ENCODE peak calls at places on chromosomes 6 and 20, in six cellular contexts. One of them, this sample, is unnamed.

GRCh38 chr6:152380351-152380767 is 256.8 kb downstream of the SYNE1 start:
- DNase-seq in Right ventricle myocardium inferior: no peak
- DNase-seq in stimulated activated effector memory CD8-positive, alpha-beta T cell treated with anti-CD3 and anti-CD28 coated beads, Interleukin-12 subunit alpha, Interleukin-12 subunit beta, amount 100 ng/mL, for 72 hours: no peak
- DNase-seq in WTC11: no peak
- DNase-seq in posterior vena cava: no peak
- DNase-seq in Right ventricle myocardium superior: no peak
- DNase-seq in this sample: no peak

GRCh38 chr6:151068761-151069312 is 170.9 kb upstream of the AKAP12 start:
- DNase-seq in Right ventricle myocardium superior: no peak
- DNase-seq in stimulated activated effector memory CD8-positive, alpha-beta T cell treated with anti-CD3 and anti-CD28 coated beads, Interleukin-12 subunit alpha, Interleukin-12 subunit beta, amount 100 ng/mL, for 72 hours: no peak
- DNase-seq in WTC11: no peak
- DNase-seq in Right ventricle myocardium inferior: no peak
- DNase-seq in posterior vena cava: no peak
- DNase-seq in this sample: no peak

GRCh38 chr6:121549741-121550140 is 114.3 kb downstream of the GJA1 start:
- DNase-seq in Right ventricle myocardium superior: no peak
- DNase-seq in WTC11: no peak
- DNase-seq in Right ventricle myocardium inferior: no peak
- DNase-seq in posterior vena cava: no peak
- DNase-seq in stimulated activated effector memory CD8-positive, alpha-beta T cell treated with anti-CD3 and anti-CD28 coated beads, Interleukin-12 subunit alpha, Interleukin-12 subunit beta, amount 100 ng/mL, for 72 hours: no peak
- DNase-seq in this sample: no peak

GRCh38 chr6:153790881-153791473 is 248.1 kb upstream of the OPRM1 start:
- DNase-seq in Right ventricle myocardium superior: no peak
- DNase-seq in Right ventricle myocardium inferior: no peak
- DNase-seq in stimulated activated effector memory CD8-positive, alpha-beta T cell treated with anti-CD3 and anti-CD28 coated beads, Interleukin-12 subunit alpha, Interleukin-12 subunit beta, amount 100 ng/mL, for 72 hours: no peak
- DNase-seq in WTC11: peak; percentile 29
- DNase-seq in posterior vena cava: no peak
- DNase-seq in this sample: no peak

GRCh38 chr6:159966339-159966738 is 2.5 kb upstream of the IGF2R start:
- DNase-seq in Right ventricle myocardium inferior: no peak
- DNase-seq in WTC11: no peak
- DNase-seq in stimulated activated effector memory CD8-positive, alpha-beta T cell treated with anti-CD3 and anti-CD28 coated beads, Interleukin-12 subunit alpha, Interleukin-12 subunit beta, amount 100 ng/mL, for 72 hours: no peak
- DNase-seq in posterior vena cava: no peak
- DNase-seq in Right ventricle myocardium superior: no peak
- DNase-seq in this sample: no peak

GRCh38 chr20:63897978-63898561 is 3.1 kb downstream of the DNAJC5 start:
- DNase-seq in Right ventricle myocardium inferior: peak; percentile 28
- DNase-seq in stimulated activated effector memory CD8-positive, alpha-beta T cell treated with anti-CD3 and anti-CD28 coated beads, Interleukin-12 subunit alpha, Interleukin-12 subunit beta, amount 100 ng/mL, for 72 hours: no peak
- DNase-seq in posterior vena cava: no peak
- DNase-seq in Right ventricle myocardium superior: no peak
- DNase-seq in WTC11: no peak
- DNase-seq in this sample: peak; percentile 6

GRCh38 chr20:50958733-50959542 is at the start of gene MOCS3:
- DNase-seq in posterior vena cava: peak; percentile 95
- DNase-seq in Right ventricle myocardium superior: peak; percentile 83
- DNase-seq in stimulated activated effector memory CD8-positive, alpha-beta T cell treated with anti-CD3 and anti-CD28 coated beads, Interleukin-12 subunit alpha, Interleukin-12 subunit beta, amount 100 ng/mL, for 72 hours: peak; percentile 44
- DNase-seq in WTC11: peak; percentile 66
- DNase-seq in Right ventricle myocardium inferior: peak; percentile 81
- DNase-seq in this sample: peak; percentile 94

GRCh38 chr20:50172347-50173013 is 18.1 kb upstream of the CEBPB start:
- DNase-seq in Right ventricle myocardium inferior: peak; percentile 96
- DNase-seq in WTC11: peak; percentile 93
- DNase-seq in posterior vena cava: peak; percentile 93
- DNase-seq in Right ventricle myocardium superior: peak; percentile 95
- DNase-seq in stimulated activated effector memory CD8-positive, alpha-beta T cell treated with anti-CD3 and anti-CD28 coated beads, Interleukin-12 subunit alpha, Interleukin-12 subunit beta, amount 100 ng/mL, for 72 hours: no peak
- DNase-seq in this sample: peak; percentile 97

GRCh38 chr20:24134930-24135329 is 146.4 kb upstream of the GGTLC1 start:
- DNase-seq in Right ventricle myocardium inferior: no peak
- DNase-seq in posterior vena cava: no peak
- DNase-seq in stimulated activated effector memory CD8-positive, alpha-beta T cell treated with anti-CD3 and anti-CD28 coated beads, Interleukin-12 subunit alpha, Interleukin-12 subunit beta, amount 100 ng/mL, for 72 hours: no peak
- DNase-seq in Right ventricle myocardium superior: no peak
- DNase-seq in WTC11: no peak
- DNase-seq in this sample: no peak

GRCh38 chr6:128208851-128209580 is 308.2 kb upstream of the THEMIS start:
- DNase-seq in posterior vena cava: no peak
- DNase-seq in stimulated activated effector memory CD8-positive, alpha-beta T cell treated with anti-CD3 and anti-CD28 coated beads, Interleukin-12 subunit alpha, Interleukin-12 subunit beta, amount 100 ng/mL, for 72 hours: no peak
- DNase-seq in Right ventricle myocardium superior: no peak
- DNase-seq in WTC11: no peak
- DNase-seq in Right ventricle myocardium inferior: no peak
- DNase-seq in this sample: peak; percentile 11

GRCh38 chr6:25302156-25302555 is 23.0 kb downstream of the CARMIL1 start:
- DNase-seq in Right ventricle myocardium inferior: no peak
- DNase-seq in stimulated activated effector memory CD8-positive, alpha-beta T cell treated with anti-CD3 and anti-CD28 coated beads, Interleukin-12 subunit alpha, Interleukin-12 subunit beta, amount 100 ng/mL, for 72 hours: no peak
- DNase-seq in posterior vena cava: no peak
- DNase-seq in Right ventricle myocardium superior: no peak
- DNase-seq in WTC11: no peak
- DNase-seq in this sample: no peak

GRCh38 chr6:83114164-83114563 is 46.7 kb downstream of the DOP1A start:
- DNase-seq in Right ventricle myocardium inferior: no peak
- DNase-seq in Right ventricle myocardium superior: no peak
- DNase-seq in stimulated activated effector memory CD8-positive, alpha-beta T cell treated with anti-CD3 and anti-CD28 coated beads, Interleukin-12 subunit alpha, Interleukin-12 subunit beta, amount 100 ng/mL, for 72 hours: no peak
- DNase-seq in posterior vena cava: no peak
- DNase-seq in WTC11: no peak
- DNase-seq in this sample: no peak

GRCh38 chr6:128343666-128344065 is 176.7 kb downstream of the PTPRK start:
- DNase-seq in Right ventricle myocardium superior: no peak
- DNase-seq in stimulated activated effector memory CD8-positive, alpha-beta T cell treated with anti-CD3 and anti-CD28 coated beads, Interleukin-12 subunit alpha, Interleukin-12 subunit beta, amount 100 ng/mL, for 72 hours: no peak
- DNase-seq in posterior vena cava: no peak
- DNase-seq in Right ventricle myocardium inferior: no peak
- DNase-seq in WTC11: no peak
- DNase-seq in this sample: no peak

GRCh38 chr20:19944772-19945459 is 72.2 kb upstream of the NAA20 start:
- DNase-seq in Right ventricle myocardium superior: no peak
- DNase-seq in WTC11: no peak
- DNase-seq in posterior vena cava: no peak
- DNase-seq in stimulated activated effector memory CD8-positive, alpha-beta T cell treated with anti-CD3 and anti-CD28 coated beads, Interleukin-12 subunit alpha, Interleukin-12 subunit beta, amount 100 ng/mL, for 72 hours: no peak
- DNase-seq in Right ventricle myocardium inferior: no peak
- DNase-seq in this sample: peak; percentile 83

GRCh38 chr20:47950103-47950502 is 164.8 kb upstream of the SULF2 start:
- DNase-seq in posterior vena cava: no peak
- DNase-seq in Right ventricle myocardium inferior: no peak
- DNase-seq in Right ventricle myocardium superior: no peak
- DNase-seq in WTC11: no peak
- DNase-seq in stimulated activated effector memory CD8-positive, alpha-beta T cell treated with anti-CD3 and anti-CD28 coated beads, Interleukin-12 subunit alpha, Interleukin-12 subunit beta, amount 100 ng/mL, for 72 hours: no peak
- DNase-seq in this sample: peak; percentile 81

GRCh38 chr20:34896086-34896551 is 19.7 kb downstream of the ACSS2 start:
- DNase-seq in stimulated activated effector memory CD8-positive, alpha-beta T cell treated with anti-CD3 and anti-CD28 coated beads, Interleukin-12 subunit alpha, Interleukin-12 subunit beta, amount 100 ng/mL, for 72 hours: no peak
- DNase-seq in Right ventricle myocardium superior: no peak
- DNase-seq in posterior vena cava: no peak
- DNase-seq in Right ventricle myocardium inferior: no peak
- DNase-seq in WTC11: no peak
- DNase-seq in this sample: no peak

GRCh38 chr6:23526519-23526918 is 599.5 kb upstream of the NRSN1 start:
- DNase-seq in stimulated activated effector memory CD8-positive, alpha-beta T cell treated with anti-CD3 and anti-CD28 coated beads, Interleukin-12 subunit alpha, Interleukin-12 subunit beta, amount 100 ng/mL, for 72 hours: no peak
- DNase-seq in WTC11: no peak
- DNase-seq in Right ventricle myocardium superior: no peak
- DNase-seq in posterior vena cava: no peak
- DNase-seq in Right ventricle myocardium inferior: no peak
- DNase-seq in this sample: no peak

GRCh38 chr6:144590540-144590939 is 305.4 kb downstream of the UTRN start:
- DNase-seq in posterior vena cava: no peak
- DNase-seq in Right ventricle myocardium inferior: no peak
- DNase-seq in Right ventricle myocardium superior: no peak
- DNase-seq in stimulated activated effector memory CD8-positive, alpha-beta T cell treated with anti-CD3 and anti-CD28 coated beads, Interleukin-12 subunit alpha, Interleukin-12 subunit beta, amount 100 ng/mL, for 72 hours: no peak
- DNase-seq in WTC11: no peak
- DNase-seq in this sample: no peak

GRCh38 chr20:33209789-33210188 is 7.4 kb upstream of the BPIFA3 start:
- DNase-seq in stimulated activated effector memory CD8-positive, alpha-beta T cell treated with anti-CD3 and anti-CD28 coated beads, Interleukin-12 subunit alpha, Interleukin-12 subunit beta, amount 100 ng/mL, for 72 hours: no peak
- DNase-seq in Right ventricle myocardium inferior: no peak
- DNase-seq in posterior vena cava: peak; percentile 83
- DNase-seq in WTC11: peak; percentile 87
- DNase-seq in Right ventricle myocardium superior: peak; percentile 61
- DNase-seq in this sample: peak; percentile 83

GRCh38 chr6:149410557-149410956 is 10.5 kb downstream of the SUMO4 start:
- DNase-seq in WTC11: no peak
- DNase-seq in posterior vena cava: no peak
- DNase-seq in Right ventricle myocardium superior: no peak
- DNase-seq in stimulated activated effector memory CD8-positive, alpha-beta T cell treated with anti-CD3 and anti-CD28 coated beads, Interleukin-12 subunit alpha, Interleukin-12 subunit beta, amount 100 ng/mL, for 72 hours: no peak
- DNase-seq in Right ventricle myocardium inferior: no peak
- DNase-seq in this sample: no peak

GRCh38 chr20:9043364-9043763 is 25.5 kb upstream of the PLCB4 start:
- DNase-seq in stimulated activated effector memory CD8-positive, alpha-beta T cell treated with anti-CD3 and anti-CD28 coated beads, Interleukin-12 subunit alpha, Interleukin-12 subunit beta, amount 100 ng/mL, for 72 hours: no peak
- DNase-seq in Right ventricle myocardium superior: no peak
- DNase-seq in WTC11: no peak
- DNase-seq in Right ventricle myocardium inferior: no peak
- DNase-seq in posterior vena cava: no peak
- DNase-seq in this sample: no peak

GRCh38 chr6:118709859-118710350 is 58.5 kb upstream of the CEP85L start:
- DNase-seq in Right ventricle myocardium inferior: no peak
- DNase-seq in stimulated activated effector memory CD8-positive, alpha-beta T cell treated with anti-CD3 and anti-CD28 coated beads, Interleukin-12 subunit alpha, Interleukin-12 subunit beta, amount 100 ng/mL, for 72 hours: peak; percentile 43
- DNase-seq in WTC11: no peak
- DNase-seq in Right ventricle myocardium superior: no peak
- DNase-seq in posterior vena cava: no peak
- DNase-seq in this sample: no peak

GRCh38 chr20:62703853-62704228 is 4.8 kb upstream of the NTSR1 start:
- DNase-seq in WTC11: no peak
- DNase-seq in stimulated activated effector memory CD8-positive, alpha-beta T cell treated with anti-CD3 and anti-CD28 coated beads, Interleukin-12 subunit alpha, Interleukin-12 subunit beta, amount 100 ng/mL, for 72 hours: no peak
- DNase-seq in Right ventricle myocardium superior: no peak
- DNase-seq in posterior vena cava: no peak
- DNase-seq in Right ventricle myocardium inferior: peak; percentile 15
- DNase-seq in this sample: no peak

GRCh38 chr20:57060407-57061057 is 205.9 kb downstream of the BMP7 start:
- DNase-seq in Right ventricle myocardium inferior: no peak
- DNase-seq in Right ventricle myocardium superior: no peak
- DNase-seq in posterior vena cava: no peak
- DNase-seq in stimulated activated effector memory CD8-positive, alpha-beta T cell treated with anti-CD3 and anti-CD28 coated beads, Interleukin-12 subunit alpha, Interleukin-12 subunit beta, amount 100 ng/mL, for 72 hours: no peak
- DNase-seq in WTC11: no peak
- DNase-seq in this sample: no peak

GRCh38 chr6:89985744-89986493 is 91.7 kb downstream of the GJA10 start:
- DNase-seq in posterior vena cava: no peak
- DNase-seq in stimulated activated effector memory CD8-positive, alpha-beta T cell treated with anti-CD3 and anti-CD28 coated beads, Interleukin-12 subunit alpha, Interleukin-12 subunit beta, amount 100 ng/mL, for 72 hours: no peak
- DNase-seq in WTC11: no peak
- DNase-seq in Right ventricle myocardium inferior: no peak
- DNase-seq in Right ventricle myocardium superior: no peak
- DNase-seq in this sample: peak; percentile 89

GRCh38 chr20:2340823-2341222 is 39.9 kb upstream of the TGM6 start:
- DNase-seq in stimulated activated effector memory CD8-positive, alpha-beta T cell treated with anti-CD3 and anti-CD28 coated beads, Interleukin-12 subunit alpha, Interleukin-12 subunit beta, amount 100 ng/mL, for 72 hours: no peak
- DNase-seq in posterior vena cava: no peak
- DNase-seq in Right ventricle myocardium inferior: no peak
- DNase-seq in Right ventricle myocardium superior: no peak
- DNase-seq in WTC11: no peak
- DNase-seq in this sample: no peak

GRCh38 chr20:36306557-36307411 is 645 bp downstream of the DLGAP4 start:
- DNase-seq in stimulated activated effector memory CD8-positive, alpha-beta T cell treated with anti-CD3 and anti-CD28 coated beads, Interleukin-12 subunit alpha, Interleukin-12 subunit beta, amount 100 ng/mL, for 72 hours: no peak
- DNase-seq in WTC11: no peak
- DNase-seq in posterior vena cava: no peak
- DNase-seq in Right ventricle myocardium inferior: no peak
- DNase-seq in Right ventricle myocardium superior: no peak
- DNase-seq in this sample: peak; percentile 80

GRCh38 chr6:30987304-30987703 is 3.8 kb downstream of the MUC21 start:
- DNase-seq in WTC11: no peak
- DNase-seq in Right ventricle myocardium inferior: no peak
- DNase-seq in stimulated activated effector memory CD8-positive, alpha-beta T cell treated with anti-CD3 and anti-CD28 coated beads, Interleukin-12 subunit alpha, Interleukin-12 subunit beta, amount 100 ng/mL, for 72 hours: no peak
- DNase-seq in Right ventricle myocardium superior: no peak
- DNase-seq in posterior vena cava: no peak
- DNase-seq in this sample: no peak

GRCh38 chr6:141548969-141549368 is 583.8 kb upstream of the GJE1 start:
- DNase-seq in Right ventricle myocardium superior: no peak
- DNase-seq in WTC11: no peak
- DNase-seq in stimulated activated effector memory CD8-positive, alpha-beta T cell treated with anti-CD3 and anti-CD28 coated beads, Interleukin-12 subunit alpha, Interleukin-12 subunit beta, amount 100 ng/mL, for 72 hours: no peak
- DNase-seq in Right ventricle myocardium inferior: no peak
- DNase-seq in posterior vena cava: no peak
- DNase-seq in this sample: no peak

GRCh38 chr20:23446505-23446904 is 6.2 kb downstream of the CST11 start:
- DNase-seq in stimulated activated effector memory CD8-positive, alpha-beta T cell treated with anti-CD3 and anti-CD28 coated beads, Interleukin-12 subunit alpha, Interleukin-12 subunit beta, amount 100 ng/mL, for 72 hours: no peak
- DNase-seq in Right ventricle myocardium superior: peak; percentile 61
- DNase-seq in WTC11: peak; percentile 85
- DNase-seq in Right ventricle myocardium inferior: no peak
- DNase-seq in posterior vena cava: no peak
- DNase-seq in this sample: no peak

This sample was measured in osteoblast.